ENCODE peak calls at places on chromosomes 4 and X, in nine cellular contexts. Z is dorsolateral prefrontal cortex, B is heart right ventricle, K is MCF 10A, F is IMR-90, J is endothelial cell, W is psoas muscle, O is kidney, E is mammary epithelial cell. Q is an unnamed sample.

GRCh38 chr4:25144870-25145481 is 15.3 kb downstream of the SEPSECS start:
- DNase-seq in Z (no peak), B (no peak), K (peak), F (peak), J (no peak), W (no peak), O (no peak), E (no peak), Q (no peak)

GRCh38 chrX:34866636-34867035 is 76.0 kb upstream of the FAM47B start:
- DNase-seq in Z (no peak), B (no peak), K (no peak), F (peak), J (no peak), W (no peak), O (no peak), E (no peak), Q (no peak)

GRCh38 chrX:117628381-117628780 is 488.2 kb downstream of the KLHL13 start:
- DNase-seq in Z (no peak), B (no peak), K (no peak), F (no peak), J (no peak), W (no peak), O (no peak), E (no peak), Q (no peak)

GRCh38 chr4:119041951-119042560 is 93.6 kb upstream of the MYOZ2 start:
- DNase-seq in Z (no peak), B (no peak), K (peak), F (peak), J (peak), W (no peak), O (no peak), E (peak), Q (no peak)

GRCh38 chr4:78644063-78644691 is 92.6 kb downstream of the ANXA3 start:
- DNase-seq in Z (no peak), B (no peak), K (no peak), F (no peak), J (no peak), W (no peak), O (no peak), E (no peak), Q (no peak)

GRCh38 chr4:139454111-139454600 is at the start of gene RAB33B:
- DNase-seq in Z (no peak), B (no peak), K (no peak), F (peak), J (no peak), W (no peak), O (no peak), E (no peak), Q (no peak)

GRCh38 chr4:102390438-102390837 is 45.2 kb upstream of the SLC39A8 start:
- DNase-seq in Z (no peak), B (no peak), K (peak), F (no peak), J (no peak), W (no peak), O (no peak), E (peak), Q (no peak)

GRCh38 chr4:7860600-7861158 is 79.0 kb downstream of the AFAP1 start:
- DNase-seq in Z (no peak), B (no peak), K (no peak), F (no peak), J (no peak), W (no peak), O (no peak), E (no peak), Q (no peak)

GRCh38 chrX:63475200-63475599 is 124.1 kb upstream of the SPIN4 start:
- DNase-seq in Z (no peak), B (no peak), K (peak), F (no peak), J (no peak), W (no peak), O (no peak), E (no peak), Q (no peak)

GRCh38 chr4:175891863-175892262 is 79.8 kb upstream of the GPM6A start:
- DNase-seq in Z (no peak), B (no peak), K (peak), F (peak), J (no peak), W (no peak), O (no peak), E (peak), Q (no peak)

GRCh38 chrX:74230094-74230493 is 73.9 kb upstream of the ZCCHC13 start:
- DNase-seq in Z (no peak), B (no peak), K (no peak), F (no peak), J (no peak), W (no peak), O (no peak), E (no peak), Q (no peak)

GRCh38 chr4:46389301-46389761 is 597 bp downstream of the GABRA2 start:
- DNase-seq in Z (peak), B (no peak), K (peak), F (no peak), J (no peak), W (no peak), O (no peak), E (peak), Q (no peak)

GRCh38 chr4:112183252-112183651 is 38.0 kb downstream of the FAM241A start:
- DNase-seq in Z (no peak), B (no peak), K (no peak), F (peak), J (no peak), W (no peak), O (no peak), E (peak), Q (no peak)

GRCh38 chrX:118188977-118189376 is 72.4 kb upstream of the KLHL13 start:
- DNase-seq in Z (no peak), B (no peak), K (no peak), F (no peak), J (no peak), W (no peak), O (no peak), E (no peak), Q (no peak)

GRCh38 chr4:151771664-151772063 is 10.9 kb upstream of the GATB start:
- DNase-seq in Z (no peak), B (no peak), K (no peak), F (no peak), J (no peak), W (no peak), O (no peak), E (no peak), Q (no peak)

GRCh38 chr4:41177016-41177415 is 37.3 kb downstream of the APBB2 start:
- DNase-seq in Z (no peak), B (no peak), K (peak), F (peak), J (no peak), W (no peak), O (no peak), E (peak), Q (no peak)

GRCh38 chr4:94813221-94813620 is 55.5 kb downstream of the BMPR1B start:
- DNase-seq in Z (no peak), B (no peak), K (no peak), F (no peak), J (no peak), W (no peak), O (no peak), E (no peak), Q (no peak)

DNA sequence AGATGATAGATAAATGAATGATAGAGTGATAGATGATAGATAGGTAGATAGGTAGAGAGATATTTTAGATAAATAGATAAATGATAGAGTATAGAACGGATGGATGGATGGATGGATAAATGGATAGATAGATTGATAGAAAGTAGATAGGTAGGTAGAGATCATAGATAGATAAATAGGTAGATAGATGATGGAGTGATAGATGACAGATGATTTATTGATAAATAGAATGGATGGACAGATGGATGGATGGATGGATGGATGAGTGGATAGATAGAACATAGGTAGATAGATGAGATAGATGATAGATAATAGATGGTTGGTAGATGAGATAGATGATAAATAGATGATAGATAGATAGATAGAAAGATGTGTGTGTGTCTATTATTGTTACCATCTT is 49.5 kb downstream of the ARSD start:
- DNase-seq in Z (no peak), B (no peak), K (no peak), F (no peak), J (no peak), W (no peak), O (no peak), E (no peak), Q (no peak)
- TF ChIP-seq CTCF in Z (no peak), B (no peak), K (no peak), F (no peak), J (no peak), W (no peak), O (no peak), E (no peak), Q (no peak)

GRCh38 chrX:115949900-115950822 is 220.4 kb upstream of the AGTR2 start:
- DNase-seq in Z (peak), B (no peak), K (peak), F (no peak), J (no peak), W (no peak), O (peak), E (peak), Q (no peak)
- TF ChIP-seq CTCF in Z (peak), B (no peak), K (no peak), F (peak), J (no peak), W (peak), O (no peak), E (no peak), Q (no peak)

DNA sequence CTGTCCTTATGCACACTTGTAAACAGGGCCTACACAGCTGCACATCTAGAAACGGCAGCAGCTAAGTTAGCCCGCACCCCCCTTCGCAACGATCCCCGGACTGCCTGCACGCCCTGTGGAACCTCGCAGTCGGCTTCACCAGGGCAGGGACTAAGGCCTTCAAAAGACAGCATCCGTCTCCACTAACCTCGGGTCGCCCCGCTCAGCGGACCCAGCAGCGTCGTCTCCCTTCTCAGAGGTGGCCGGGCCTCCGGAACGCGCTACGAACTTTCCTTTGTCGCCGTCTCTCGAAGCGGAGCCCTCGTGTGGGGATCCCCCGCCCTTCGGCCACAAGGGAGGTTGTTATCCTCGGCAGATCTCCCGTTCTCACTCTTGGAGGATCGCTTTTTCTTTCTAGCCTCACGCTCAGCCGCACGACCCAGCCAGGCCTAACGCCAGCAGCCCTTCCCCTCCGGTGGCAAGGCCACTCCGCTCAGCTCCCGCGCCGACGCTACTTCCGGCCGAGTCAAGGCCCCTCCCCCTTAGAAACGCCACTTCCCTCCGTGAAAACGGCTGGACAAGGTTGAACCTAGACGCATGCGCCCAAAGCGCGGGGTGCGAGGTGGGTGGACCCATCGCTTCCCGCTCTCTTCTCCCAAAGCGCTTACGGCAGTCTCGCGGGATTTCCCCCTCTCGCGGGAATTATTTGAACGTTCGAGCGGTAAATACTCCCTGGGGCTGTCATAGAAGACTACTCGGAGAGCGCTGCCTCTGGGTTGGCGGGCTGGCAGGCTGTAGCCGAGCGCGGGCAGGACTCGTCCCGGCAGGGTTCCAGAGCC is at the start of the genes DCAF16 and NCAPG:
- DNase-seq in Z (peak), B (peak), K (peak), F (peak), J (peak), W (peak), O (peak), E (peak), Q (peak)
- TF ChIP-seq CTCF in Z (peak), B (no peak), K (no peak), F (no peak), J (no peak), W (no peak), O (no peak), E (no peak), Q (peak)

GRCh38 chr4:42643685-42644084 is 13.2 kb downstream of the ATP8A1 start:
- DNase-seq in Z (no peak), B (no peak), K (no peak), F (no peak), J (no peak), W (no peak), O (no peak), E (no peak), Q (no peak)

GRCh38 chr4:42640613-42641012 is 16.3 kb downstream of the ATP8A1 start:
- DNase-seq in Z (no peak), B (no peak), K (no peak), F (no peak), J (no peak), W (no peak), O (no peak), E (no peak), Q (no peak)

GRCh38 chr4:42641696-42642095 is 15.2 kb downstream of the ATP8A1 start:
- DNase-seq in Z (no peak), B (no peak), K (no peak), F (no peak), J (no peak), W (no peak), O (no peak), E (no peak), Q (no peak)

GRCh38 chr4:42641155-42641554 is 15.8 kb downstream of the ATP8A1 start:
- DNase-seq in Z (no peak), B (no peak), K (no peak), F (no peak), J (no peak), W (no peak), O (no peak), E (no peak), Q (no peak)

GRCh38 chr4:42642136-42642797 is 14.6 kb downstream of the ATP8A1 start:
- DNase-seq in Z (no peak), B (no peak), K (no peak), F (no peak), J (no peak), W (no peak), O (no peak), E (no peak), Q (no peak)
- TF ChIP-seq CTCF in Z (no peak), B (no peak), K (no peak), F (no peak), J (no peak), W (no peak), O (no peak), E (no peak), Q (no peak)

GRCh38 chrX:88612870-88613329 is 134.1 kb upstream of the CPXCR1 start:
- DNase-seq in Z (no peak), B (no peak), K (peak), F (no peak), J (peak), W (no peak), O (no peak), E (no peak), Q (no peak)

DNA sequence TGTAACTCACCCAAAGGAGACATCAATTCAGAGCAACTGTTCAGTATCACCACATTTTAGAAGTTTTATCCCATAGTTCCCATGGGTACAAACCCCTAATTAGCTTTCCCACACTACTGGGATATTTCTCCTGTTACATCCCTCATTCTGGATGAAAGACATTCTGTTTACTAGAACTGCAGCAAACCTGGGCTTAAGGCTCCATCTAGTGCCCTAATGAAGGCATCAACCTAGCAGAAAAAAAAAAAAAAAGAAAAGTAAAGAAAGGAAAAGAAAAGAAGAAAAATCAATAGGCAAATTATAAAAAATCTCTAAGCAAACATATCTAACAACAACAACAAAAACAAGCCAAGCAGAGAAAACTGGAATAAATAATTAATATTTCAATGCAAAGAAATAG is 133.7 kb upstream of the CPXCR1 start:
- DNase-seq in Z (no peak), B (no peak), K (peak), F (no peak), J (peak), W (no peak), O (no peak), E (no peak), Q (no peak)
- TF ChIP-seq CTCF in Z (peak), B (no peak), K (peak), F (peak), J (peak), W (peak), O (peak), E (peak), Q (peak)

GRCh38 chrX:99857455-99857854 is 552.6 kb downstream of the PCDH19 start:
- DNase-seq in Z (no peak), B (no peak), K (peak), F (no peak), J (no peak), W (no peak), O (no peak), E (no peak), Q (no peak)
- TF ChIP-seq CTCF in Z (no peak), B (no peak), K (peak), F (no peak), J (peak), W (no peak), O (no peak), E (peak), Q (peak)

DNA sequence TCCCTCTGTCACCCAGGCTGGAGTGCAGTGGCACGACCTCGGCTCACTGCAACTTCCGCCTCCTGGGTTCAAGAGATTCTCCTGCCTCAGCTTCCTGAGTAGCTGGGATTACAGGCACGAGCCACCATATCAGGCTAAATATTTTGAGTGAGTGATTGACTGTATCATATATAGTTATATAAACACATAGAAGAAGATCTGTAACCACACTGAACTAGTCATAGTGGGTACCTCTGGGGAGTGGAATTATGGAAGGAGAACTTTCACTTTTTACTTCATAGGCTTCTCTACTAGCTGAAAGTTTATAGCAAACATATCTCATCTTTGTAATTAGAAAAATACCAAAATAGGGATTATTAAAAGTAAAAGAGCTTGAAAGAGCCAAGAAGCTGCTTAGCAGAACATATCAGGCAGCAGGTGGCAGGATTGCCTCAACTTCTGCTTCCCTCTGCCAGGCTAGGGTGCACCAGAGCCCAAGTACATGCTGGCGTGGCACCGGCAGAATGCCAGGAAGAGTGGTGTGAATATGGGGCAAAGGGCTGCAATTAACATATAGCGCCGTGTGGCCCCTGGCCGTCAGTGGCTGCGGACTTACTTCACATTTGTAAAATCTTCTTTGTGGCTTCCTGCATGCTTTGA is 39.5 kb upstream of the CD40LG start:
- DNase-seq in Z (peak), B (peak), K (peak), F (no peak), J (peak), W (peak), O (peak), E (peak), Q (no peak)
- TF ChIP-seq CTCF in Z (no peak), B (peak), K (peak), F (peak), J (no peak), W (peak), O (peak), E (peak), Q (peak)

DNA sequence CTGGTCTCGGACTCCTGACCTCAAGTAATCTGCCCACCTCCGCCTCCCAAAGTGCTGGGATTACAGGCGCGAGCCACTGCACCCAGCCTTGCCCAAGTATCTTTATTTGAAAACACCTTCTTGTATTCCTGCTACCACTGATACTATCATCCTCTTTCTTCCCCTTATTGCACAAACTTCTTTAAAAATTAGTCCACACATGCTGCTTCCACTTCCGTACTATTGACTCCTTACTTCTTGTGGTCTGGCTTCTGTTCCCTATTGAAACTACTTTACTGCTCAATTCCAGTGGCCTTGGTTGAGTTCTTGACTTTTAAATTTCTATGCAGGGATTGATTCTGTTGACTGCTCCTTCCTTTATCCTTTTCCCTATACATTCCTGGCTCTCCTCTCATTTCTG is 38.8 kb downstream of the MTM1 start:
- DNase-seq in Z (no peak), B (no peak), K (no peak), F (no peak), J (no peak), W (no peak), O (no peak), E (no peak), Q (no peak)
- TF ChIP-seq CTCF in Z (no peak), B (no peak), K (no peak), F (no peak), J (no peak), W (no peak), O (no peak), E (no peak), Q (no peak)

GRCh38 chr4:113293673-113294072 is 244.2 kb downstream of the ANK2 start:
- DNase-seq in Z (no peak), B (no peak), K (no peak), F (no peak), J (no peak), W (no peak), O (no peak), E (no peak), Q (no peak)
- TF ChIP-seq CTCF in Z (no peak), B (no peak), K (no peak), F (no peak), J (no peak), W (no peak), O (peak), E (no peak), Q (peak)

GRCh38 chr4:173370477-173371291 is at the start of gene SAP30:
- DNase-seq in Z (peak), B (peak), K (peak), F (peak), J (peak), W (peak), O (peak), E (peak), Q (peak)
- TF ChIP-seq CTCF in Z (no peak), B (no peak), K (no peak), F (no peak), J (no peak), W (no peak), O (no peak), E (no peak), Q (no peak)